ENCODE peak calls at places on chromosomes 3 and 15, in nine cellular contexts. One of them, this sample, is unnamed.

GRCh38 chr3:170869645-170870593 is at the start of gene RPL22L1:
- DNase-seq in heart left ventricle: peak
- DNase-seq in endodermal cell: peak
- DNase-seq in foreskin fibroblast: peak
- DNase-seq in mammary epithelial cell: peak
- DNase-seq in suprapubic skin: peak
- DNase-seq in AG09309: peak
- DNase-seq in HCT116: peak
- DNase-seq in K562: peak
- DNase-seq in this sample: peak

GRCh38 chr3:194808709-194809108 is 123.0 kb downstream of the FAM43A start:
- DNase-seq in heart left ventricle: no peak
- DNase-seq in endodermal cell: no peak
- DNase-seq in foreskin fibroblast: peak
- DNase-seq in mammary epithelial cell: peak
- DNase-seq in suprapubic skin: no peak
- DNase-seq in AG09309: no peak
- DNase-seq in HCT116: no peak
- DNase-seq in K562: no peak
- DNase-seq in this sample: peak

GRCh38 chr3:158725348-158725966 is 6.8 kb downstream of the RARRES1 start:
- DNase-seq in heart left ventricle: peak
- DNase-seq in endodermal cell: peak
- DNase-seq in foreskin fibroblast: peak
- DNase-seq in mammary epithelial cell: peak
- DNase-seq in suprapubic skin: no peak
- DNase-seq in AG09309: peak
- DNase-seq in HCT116: no peak
- DNase-seq in K562: no peak
- DNase-seq in this sample: peak

GRCh38 chr3:8655387-8655835 is 10.8 kb upstream of the SSUH2 start:
- DNase-seq in heart left ventricle: no peak
- DNase-seq in endodermal cell: peak
- DNase-seq in foreskin fibroblast: no peak
- DNase-seq in mammary epithelial cell: no peak
- DNase-seq in suprapubic skin: no peak
- DNase-seq in AG09309: no peak
- DNase-seq in HCT116: no peak
- DNase-seq in K562: no peak
- DNase-seq in this sample: no peak

GRCh38 chr15:73924258-73924921 is 1.9 kb upstream of the LOXL1 start:
- DNase-seq in heart left ventricle: no peak
- DNase-seq in endodermal cell: peak
- DNase-seq in foreskin fibroblast: peak
- DNase-seq in mammary epithelial cell: peak
- DNase-seq in suprapubic skin: no peak
- DNase-seq in AG09309: peak
- DNase-seq in HCT116: no peak
- DNase-seq in K562: no peak
- DNase-seq in this sample: peak

GRCh38 chr3:194117114-194117845 is 18.7 kb upstream of the HES1 start:
- DNase-seq in heart left ventricle: no peak
- DNase-seq in endodermal cell: no peak
- DNase-seq in foreskin fibroblast: no peak
- DNase-seq in mammary epithelial cell: no peak
- DNase-seq in suprapubic skin: no peak
- DNase-seq in AG09309: no peak
- DNase-seq in HCT116: no peak
- DNase-seq in K562: no peak
- DNase-seq in this sample: no peak

GRCh38 chr3:57661404-57661803 is 31.5 kb downstream of the DENND6A start:
- DNase-seq in heart left ventricle: no peak
- DNase-seq in endodermal cell: no peak
- DNase-seq in foreskin fibroblast: no peak
- DNase-seq in mammary epithelial cell: no peak
- DNase-seq in suprapubic skin: no peak
- DNase-seq in AG09309: no peak
- DNase-seq in HCT116: no peak
- DNase-seq in K562: no peak
- DNase-seq in this sample: no peak

GRCh38 chr3:40573985-40574384 is 49.2 kb downstream of the ZNF621 start:
- DNase-seq in heart left ventricle: no peak
- DNase-seq in endodermal cell: no peak
- DNase-seq in foreskin fibroblast: no peak
- DNase-seq in mammary epithelial cell: no peak
- DNase-seq in suprapubic skin: no peak
- DNase-seq in AG09309: no peak
- DNase-seq in HCT116: no peak
- DNase-seq in K562: no peak
- DNase-seq in this sample: no peak

GRCh38 chr15:45637552-45638033 is 2.8 kb downstream of the SQOR start:
- DNase-seq in heart left ventricle: peak
- DNase-seq in endodermal cell: peak
- DNase-seq in foreskin fibroblast: peak
- DNase-seq in mammary epithelial cell: peak
- DNase-seq in suprapubic skin: no peak
- DNase-seq in AG09309: peak
- DNase-seq in HCT116: no peak
- DNase-seq in K562: peak
- DNase-seq in this sample: peak

GRCh38 chr3:63719796-63720445 is 67.4 kb downstream of the SNTN start:
- DNase-seq in heart left ventricle: no peak
- DNase-seq in endodermal cell: no peak
- DNase-seq in foreskin fibroblast: no peak
- DNase-seq in mammary epithelial cell: no peak
- DNase-seq in suprapubic skin: no peak
- DNase-seq in AG09309: no peak
- DNase-seq in HCT116: no peak
- DNase-seq in K562: no peak
- DNase-seq in this sample: no peak

GRCh38 chr3:136567599-136568188 is 184.5 kb downstream of the STAG1 start:
- DNase-seq in heart left ventricle: no peak
- DNase-seq in endodermal cell: no peak
- DNase-seq in foreskin fibroblast: no peak
- DNase-seq in mammary epithelial cell: no peak
- DNase-seq in suprapubic skin: no peak
- DNase-seq in AG09309: no peak
- DNase-seq in HCT116: no peak
- DNase-seq in K562: no peak
- DNase-seq in this sample: no peak

GRCh38 chr3:183291511-183292031 is 38.5 kb downstream of the B3GNT5 start:
- DNase-seq in heart left ventricle: no peak
- DNase-seq in endodermal cell: no peak
- DNase-seq in foreskin fibroblast: peak
- DNase-seq in mammary epithelial cell: peak
- DNase-seq in suprapubic skin: no peak
- DNase-seq in AG09309: no peak
- DNase-seq in HCT116: no peak
- DNase-seq in K562: no peak
- DNase-seq in this sample: peak

GRCh38 chr3:69182588-69183299 is 60.3 kb upstream of the LMOD3 start:
- DNase-seq in heart left ventricle: no peak
- DNase-seq in endodermal cell: no peak
- DNase-seq in foreskin fibroblast: peak
- DNase-seq in mammary epithelial cell: peak
- DNase-seq in suprapubic skin: no peak
- DNase-seq in AG09309: peak
- DNase-seq in HCT116: no peak
- DNase-seq in K562: no peak
- DNase-seq in this sample: peak

GRCh38 chr3:122301063-122301462 is 24.0 kb upstream of the CSTA start:
- DNase-seq in heart left ventricle: no peak
- DNase-seq in endodermal cell: no peak
- DNase-seq in foreskin fibroblast: no peak
- DNase-seq in mammary epithelial cell: no peak
- DNase-seq in suprapubic skin: no peak
- DNase-seq in AG09309: no peak
- DNase-seq in HCT116: no peak
- DNase-seq in K562: no peak
- DNase-seq in this sample: no peak

GRCh38 chr3:14522768-14523167 is 17.4 kb downstream of the GRIP2 start:
- DNase-seq in heart left ventricle: no peak
- DNase-seq in endodermal cell: peak
- DNase-seq in foreskin fibroblast: no peak
- DNase-seq in mammary epithelial cell: no peak
- DNase-seq in suprapubic skin: peak
- DNase-seq in AG09309: no peak
- DNase-seq in HCT116: no peak
- DNase-seq in K562: no peak
- DNase-seq in this sample: no peak

GRCh38 chr15:38613085-38613484 is 48.5 kb upstream of the RASGRP1 start:
- DNase-seq in heart left ventricle: no peak
- DNase-seq in endodermal cell: no peak
- DNase-seq in foreskin fibroblast: no peak
- DNase-seq in mammary epithelial cell: no peak
- DNase-seq in suprapubic skin: no peak
- DNase-seq in AG09309: no peak
- DNase-seq in HCT116: no peak
- DNase-seq in K562: no peak
- DNase-seq in this sample: no peak

GRCh38 chr15:100113351-100114075 is 228.3 kb downstream of the ADAMTS17 start:
- DNase-seq in heart left ventricle: peak
- DNase-seq in endodermal cell: no peak
- DNase-seq in foreskin fibroblast: no peak
- DNase-seq in mammary epithelial cell: no peak
- DNase-seq in suprapubic skin: no peak
- DNase-seq in AG09309: no peak
- DNase-seq in HCT116: no peak
- DNase-seq in K562: no peak
- DNase-seq in this sample: no peak

GRCh38 chr3:73471986-73472385 is 152.8 kb downstream of the PDZRN3 start:
- DNase-seq in heart left ventricle: no peak
- DNase-seq in endodermal cell: no peak
- DNase-seq in foreskin fibroblast: peak
- DNase-seq in mammary epithelial cell: no peak
- DNase-seq in suprapubic skin: no peak
- DNase-seq in AG09309: no peak
- DNase-seq in HCT116: no peak
- DNase-seq in K562: no peak
- DNase-seq in this sample: no peak

GRCh38 chr3:50242778-50243551 is 7.0 kb downstream of the GNAI2 start:
- DNase-seq in heart left ventricle: peak
- DNase-seq in endodermal cell: peak
- DNase-seq in foreskin fibroblast: peak
- DNase-seq in mammary epithelial cell: peak
- DNase-seq in suprapubic skin: no peak
- DNase-seq in AG09309: no peak
- DNase-seq in HCT116: no peak
- DNase-seq in K562: peak
- DNase-seq in this sample: no peak

GRCh38 chr15:69656271-69657030 is 203.8 kb downstream of the RPLP1 start:
- DNase-seq in heart left ventricle: no peak
- DNase-seq in endodermal cell: no peak
- DNase-seq in foreskin fibroblast: peak
- DNase-seq in mammary epithelial cell: no peak
- DNase-seq in suprapubic skin: no peak
- DNase-seq in AG09309: no peak
- DNase-seq in HCT116: no peak
- DNase-seq in K562: no peak
- DNase-seq in this sample: no peak

GRCh38 chr15:83304861-83305661 is 20.6 kb upstream of the BNC1 start:
- DNase-seq in heart left ventricle: no peak
- DNase-seq in endodermal cell: peak
- DNase-seq in foreskin fibroblast: no peak
- DNase-seq in mammary epithelial cell: peak
- DNase-seq in suprapubic skin: no peak
- DNase-seq in AG09309: no peak
- DNase-seq in HCT116: no peak
- DNase-seq in K562: no peak
- DNase-seq in this sample: no peak
- H3K4me3 ChIP-seq in heart left ventricle: no peak
- H3K4me3 ChIP-seq in endodermal cell: no peak
- H3K4me3 ChIP-seq in foreskin fibroblast: no peak
- H3K4me3 ChIP-seq in mammary epithelial cell: no peak
- H3K4me3 ChIP-seq in suprapubic skin: no peak
- H3K4me3 ChIP-seq in AG09309: no peak
- H3K4me3 ChIP-seq in HCT116: no peak
- H3K4me3 ChIP-seq in K562: no peak
- H3K4me3 ChIP-seq in this sample: no peak

DNA sequence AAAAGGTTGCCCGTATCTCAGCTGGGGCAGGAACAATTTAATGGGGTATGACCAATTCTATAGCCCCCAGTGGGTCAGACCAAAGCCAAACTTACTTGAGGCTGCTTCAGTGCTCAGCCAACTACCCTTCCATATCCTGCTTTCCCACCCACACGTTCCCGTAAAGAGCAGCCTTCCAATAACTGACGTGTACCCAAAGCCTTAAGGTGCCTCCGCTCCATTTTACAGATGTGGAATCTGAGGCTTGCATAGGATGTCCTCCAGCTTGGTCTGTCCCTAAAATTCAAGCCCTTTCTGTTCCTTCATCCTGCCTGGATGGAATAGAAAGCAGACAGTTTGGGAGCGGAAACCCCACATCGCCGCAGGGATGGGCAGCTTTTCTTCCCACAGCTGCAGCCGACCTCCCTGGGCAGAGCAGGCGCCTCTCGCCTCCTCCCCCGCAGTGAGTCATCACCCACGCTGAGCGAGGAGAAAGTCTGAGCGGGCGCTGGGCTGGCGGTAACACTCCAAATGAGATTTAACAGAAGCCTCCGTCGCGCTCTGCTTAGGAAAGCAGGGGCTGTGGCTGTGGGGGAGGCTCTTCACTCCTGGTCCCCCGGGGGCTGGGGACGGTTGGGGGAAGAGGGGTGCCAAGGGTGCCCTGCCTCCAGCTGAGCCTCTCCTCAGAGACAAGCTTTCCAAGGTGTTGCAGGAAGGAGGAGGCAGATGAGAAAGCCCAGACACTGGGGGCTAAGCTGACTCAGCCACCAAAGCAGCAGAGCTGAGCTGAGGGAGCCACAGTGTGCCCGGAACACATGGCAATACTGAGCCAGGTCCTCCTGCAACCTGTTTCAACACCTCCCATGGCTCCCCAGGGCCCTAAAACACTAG is 57.8 kb upstream of the HRH1 start:
- DNase-seq in heart left ventricle: peak
- DNase-seq in endodermal cell: peak
- DNase-seq in foreskin fibroblast: peak
- DNase-seq in mammary epithelial cell: peak
- DNase-seq in suprapubic skin: no peak
- DNase-seq in AG09309: peak
- DNase-seq in HCT116: peak
- DNase-seq in K562: peak
- DNase-seq in this sample: peak
- H3K4me3 ChIP-seq in heart left ventricle: peak
- H3K4me3 ChIP-seq in endodermal cell: peak
- H3K4me3 ChIP-seq in foreskin fibroblast: peak
- H3K4me3 ChIP-seq in mammary epithelial cell: peak
- H3K4me3 ChIP-seq in suprapubic skin: peak
- H3K4me3 ChIP-seq in AG09309: peak
- H3K4me3 ChIP-seq in HCT116: peak
- H3K4me3 ChIP-seq in K562: no peak
- H3K4me3 ChIP-seq in this sample: peak

GRCh38 chr15:65512807-65513416 is 4.6 kb downstream of the DPP8 start:
- DNase-seq in heart left ventricle: peak
- DNase-seq in endodermal cell: no peak
- DNase-seq in foreskin fibroblast: peak
- DNase-seq in mammary epithelial cell: no peak
- DNase-seq in suprapubic skin: no peak
- DNase-seq in AG09309: peak
- DNase-seq in HCT116: no peak
- DNase-seq in K562: peak
- DNase-seq in this sample: no peak
- H3K4me3 ChIP-seq in heart left ventricle: peak
- H3K4me3 ChIP-seq in endodermal cell: no peak
- H3K4me3 ChIP-seq in foreskin fibroblast: no peak
- H3K4me3 ChIP-seq in mammary epithelial cell: no peak
- H3K4me3 ChIP-seq in suprapubic skin: peak
- H3K4me3 ChIP-seq in AG09309: no peak
- H3K4me3 ChIP-seq in HCT116: no peak
- H3K4me3 ChIP-seq in K562: no peak
- H3K4me3 ChIP-seq in this sample: no peak

GRCh38 chr15:63712828-63713520 is 115.8 kb downstream of the FBXL22 start:
- DNase-seq in heart left ventricle: no peak
- DNase-seq in endodermal cell: no peak
- DNase-seq in foreskin fibroblast: no peak
- DNase-seq in mammary epithelial cell: no peak
- DNase-seq in suprapubic skin: no peak
- DNase-seq in AG09309: no peak
- DNase-seq in HCT116: no peak
- DNase-seq in K562: no peak
- DNase-seq in this sample: no peak
- H3K4me3 ChIP-seq in heart left ventricle: no peak
- H3K4me3 ChIP-seq in endodermal cell: no peak
- H3K4me3 ChIP-seq in foreskin fibroblast: no peak
- H3K4me3 ChIP-seq in mammary epithelial cell: no peak
- H3K4me3 ChIP-seq in suprapubic skin: no peak
- H3K4me3 ChIP-seq in AG09309: no peak
- H3K4me3 ChIP-seq in HCT116: no peak
- H3K4me3 ChIP-seq in K562: no peak
- H3K4me3 ChIP-seq in this sample: no peak

This sample was measured in skeletal muscle cell.